ENCODE peak calls at places on chromosomes 6 and 20, in four cellular contexts. E, N, F and W are unnamed samples.
A peak's percentile ranks its signal among the peaks of the same experiment; 100 is the strongest.

GRCh38 chr20:61875221-61875885 is 190.3 kb downstream of the TAF4 start:
- DNase-seq in E (peak; percentile 4), N (no peak), F (no peak), W (no peak)

GRCh38 chr20:31497838-31498540 is 16.3 kb upstream of the HM13 start:
- DNase-seq in E (peak; percentile 73), N (peak; percentile 26), F (peak; percentile 15), W (no peak)

GRCh38 chr6:106084973-106085686 is 1.0 kb upstream of the PRDM1 start:
- DNase-seq in E (no peak), N (no peak), F (no peak), W (no peak)

GRCh38 chr20:62535964-62536363 is 60.2 kb upstream of the GATA5 start:
- DNase-seq in E (no peak), N (no peak), F (no peak), W (no peak)

GRCh38 chr20:25249198-25249931 is 1.5 kb downstream of the PYGB start:
- DNase-seq in E (no peak), N (peak; percentile 3), F (no peak), W (peak; percentile 48)

GRCh38 chr6:117829594-117830319 is 77.3 kb upstream of the SLC35F1 start:
- DNase-seq in E (no peak), N (peak; percentile 65), F (peak; percentile 51), W (peak; percentile 36)

GRCh38 chr20:34558320-34559202 is at the start of gene MAP1LC3A:
- DNase-seq in E (peak; percentile 97), N (peak; percentile 99), F (no peak), W (peak; percentile 99)

GRCh38 chr6:127550403-127550802 is 26.6 kb upstream of the C6orf58 start:
- DNase-seq in E (no peak), N (no peak), F (no peak), W (peak; percentile 8)

GRCh38 chr6:3231213-3232016 is 4.0 kb upstream of the TUBB2B start:
- DNase-seq in E (no peak), N (peak; percentile 96), F (no peak), W (peak; percentile 36)
- H3K27ac ChIP-seq in E (peak overlapping the region; percentile 74), N (peak overlapping the region; percentile 94), F (no peak overlapping the region), W (peak overlapping the region; percentile 82)

GRCh38 chr6:64256483-64256882 is 620.9 kb downstream of the PHF3 start:
- DNase-seq in E (no peak), N (no peak), F (no peak), W (no peak)
- H3K27ac ChIP-seq in E (no peak overlapping the region), N (no peak overlapping the region), F (no peak overlapping the region), W (no peak overlapping the region)

GRCh38 chr6:54801669-54802068 is 44.9 kb upstream of the FAM83B start:
- DNase-seq in E (no peak), N (peak; percentile 74), F (peak; percentile 83), W (peak; percentile 82)
- H3K27ac ChIP-seq in E (no peak overlapping the region), N (peak overlapping the region; percentile 45), F (no peak overlapping the region), W (no peak overlapping the region)

DNA sequence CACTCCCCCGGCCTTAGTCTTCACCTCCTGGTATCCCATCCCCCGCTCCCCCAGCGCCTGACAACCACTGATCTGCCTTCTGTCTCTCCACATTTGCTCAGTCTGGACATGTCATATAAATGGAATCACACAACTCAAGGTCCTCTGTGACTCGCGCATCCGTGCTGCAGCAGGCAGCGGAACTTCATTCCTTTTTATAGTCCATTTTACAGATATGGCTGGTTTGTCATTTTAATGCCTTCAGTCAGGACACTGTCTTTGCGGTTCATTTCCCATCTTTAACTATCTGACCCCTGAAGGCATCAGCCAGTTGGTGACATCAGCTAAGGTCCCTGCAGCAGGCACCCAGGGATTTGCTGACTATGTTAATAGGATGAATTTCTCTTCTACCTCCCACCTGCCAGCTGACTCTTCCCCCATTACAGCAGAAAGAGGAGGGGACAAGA is 125.7 kb downstream of the ZMYND8 start:
- DNase-seq in E (no peak), N (no peak), F (no peak), W (no peak)
- H3K27ac ChIP-seq in E (no peak overlapping the region), N (no peak overlapping the region), F (no peak overlapping the region), W (peak overlapping the region; percentile 10)

GRCh38 chr6:31776961-31777666 is at the start of gene VWA7:
- DNase-seq in E (peak; percentile 64), N (peak; percentile 94), F (peak; percentile 84), W (peak; percentile 94)
- H3K27ac ChIP-seq in E (peak within 1 kb of the TSS; percentile 77), N (peak within 1 kb of the TSS; percentile 93), F (peak within 1 kb of the TSS; percentile 79), W (peak within 1 kb of the TSS; percentile 89)

GRCh38 chr6:166558156-166559025 is 28.1 kb downstream of the RAMACL start:
- DNase-seq in E (no peak), N (no peak), F (no peak), W (no peak)

GRCh38 chr6:166559211-166559610 is 27.3 kb downstream of the RAMACL start:
- DNase-seq in E (no peak), N (no peak), F (no peak), W (no peak)

GRCh38 chr6:166561766-166562165 is 24.7 kb downstream of the RAMACL start:
- DNase-seq in E (no peak), N (no peak), F (no peak), W (no peak)

GRCh38 chr6:166559662-166560061 is 26.8 kb downstream of the RAMACL start:
- DNase-seq in E (no peak), N (no peak), F (no peak), W (no peak)

DNA sequence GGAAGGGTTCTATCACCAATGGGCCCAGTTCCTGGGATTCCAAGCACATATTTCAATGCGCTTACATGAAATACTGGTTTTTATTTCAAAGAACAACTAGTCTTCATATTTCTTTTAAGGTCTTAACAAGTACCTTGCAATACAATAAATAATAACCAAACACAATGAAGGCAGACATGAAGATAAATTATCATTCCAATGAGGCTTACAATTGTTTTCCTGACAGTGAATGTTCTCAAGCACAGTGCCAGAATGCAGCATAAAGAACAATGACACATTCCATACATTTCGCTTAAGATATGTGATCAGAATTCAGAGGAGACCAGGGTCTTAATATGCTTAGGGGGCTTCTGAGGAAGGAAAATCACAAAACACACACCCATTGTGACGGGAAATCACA is 26.3 kb downstream of the RAMACL start:
- DNase-seq in E (no peak), N (no peak), F (no peak), W (no peak)
- H3K27ac ChIP-seq in E (no peak overlapping the region), N (no peak overlapping the region), F (no peak overlapping the region), W (no peak overlapping the region)